ENCODE peak calls at places on chromosomes 12 and 14, in four cellular contexts. Z is fibroblast of the aortic adventitia, O is mesothelial cell of epicardium, R is transverse colon. A is an unnamed sample.

GRCh38 chr12:72570601-72571000 is 298.4 kb downstream of the TRHDE start:
- DNase-seq in Z (no peak), O (no peak), R (no peak), A (no peak)

GRCh38 chr12:124278389-124279101 is 16.3 kb upstream of the RFLNA start:
- DNase-seq in Z (no peak), O (no peak), R (no peak), A (no peak)

GRCh38 chr12:51393676-51394545 is 2.7 kb upstream of the GALNT6 start:
- DNase-seq in Z (peak; percentile 64), O (no peak), R (peak; percentile 28), A (no peak)

GRCh38 chr14:70857499-70857895 is 48.2 kb upstream of the MAP3K9 start:
- DNase-seq in Z (no peak), O (no peak), R (no peak), A (no peak)

GRCh38 chr12:3458041-3458440 is 33.0 kb upstream of the PRMT8 start:
- DNase-seq in Z (no peak), O (no peak), R (no peak), A (no peak)

GRCh38 chr12:64608901-64609542 is 1.3 kb upstream of the RASSF3 start:
- DNase-seq in Z (peak; percentile 36), O (no peak), R (peak; percentile 67), A (no peak)

GRCh38 chr14:69991422-69991821 is 112.2 kb downstream of the SMOC1 start:
- DNase-seq in Z (no peak), O (no peak), R (no peak), A (no peak)

GRCh38 chr12:89861086-89861485 is 152.4 kb upstream of the ATP2B1 start:
- DNase-seq in Z (no peak), O (no peak), R (no peak), A (no peak)

GRCh38 chr12:126434412-126434811 is 1369.2 kb downstream of the AACS start:
- DNase-seq in Z (no peak), O (no peak), R (no peak), A (no peak)

GRCh38 chr12:26629864-26630263 is 203.1 kb downstream of the ITPR2 start:
- DNase-seq in Z (peak; percentile 66), O (no peak), R (no peak), A (no peak)

GRCh38 chr12:24902521-24903304 is 46.2 kb downstream of the BCAT1 start:
- DNase-seq in Z (no peak), O (peak; percentile 46), R (no peak), A (no peak)

GRCh38 chr12:113808095-113808951 is 157.8 kb downstream of the RBM19 start:
- DNase-seq in Z (no peak), O (no peak), R (no peak), A (no peak)

GRCh38 chr12:11759894-11760293 is 110.4 kb downstream of the ETV6 start:
- DNase-seq in Z (no peak), O (no peak), R (no peak), A (no peak)

GRCh38 chr12:5377997-5378596 is 53.8 kb upstream of the NTF3 start:
- DNase-seq in Z (no peak), O (peak; percentile 64), R (peak; percentile 69), A (no peak)

GRCh38 chr14:30387856-30388255 is 171.1 kb upstream of the G2E3 start:
- DNase-seq in Z (no peak), O (no peak), R (no peak), A (no peak)
- TF ChIP-seq CTCF in Z (no peak), O (no peak), R (no peak), A (no peak)

DNA sequence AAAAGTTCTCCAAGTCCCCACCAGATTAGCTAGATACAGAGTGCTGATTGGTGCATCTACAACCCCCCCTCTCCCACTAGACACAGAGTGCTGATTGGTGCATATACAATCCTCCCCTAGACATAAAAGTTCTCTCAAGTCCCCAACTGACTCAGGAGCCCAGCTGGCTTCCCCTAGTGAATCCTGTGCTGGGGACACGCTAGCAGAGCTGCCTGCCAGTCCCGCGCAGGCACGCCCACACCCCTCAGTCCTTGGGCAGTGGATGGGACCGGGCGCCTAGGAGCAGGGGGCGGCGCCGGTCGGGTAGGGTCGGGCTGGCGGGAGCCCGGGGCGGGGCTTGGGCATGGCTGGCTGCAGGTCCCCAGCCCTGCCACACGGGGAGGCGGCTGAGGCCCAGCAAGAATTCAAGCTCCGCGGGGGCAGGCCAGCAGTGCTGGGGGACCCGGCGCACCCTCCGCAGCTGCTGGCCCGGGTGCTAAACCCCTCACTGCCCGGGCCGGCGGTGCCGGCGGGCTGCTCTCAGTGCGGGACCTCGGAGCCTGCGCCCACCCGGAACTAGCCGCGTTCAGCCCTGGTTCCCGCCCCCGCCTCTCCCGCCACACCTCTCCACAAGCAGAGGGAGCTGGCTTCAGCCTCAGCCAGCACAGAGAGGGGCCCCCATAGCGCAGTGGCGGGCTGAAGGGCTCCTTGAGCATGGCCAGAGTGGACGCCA is 64.3 kb upstream of the DDHD1 start:
- DNase-seq in Z (peak; percentile 31), O (peak; percentile 72), R (peak; percentile 77), A (peak; percentile 29)
- TF ChIP-seq CTCF in Z (peak; percentile 45), O (peak; percentile 52), R (peak; percentile 61), A (no peak)

GRCh38 chr14:55717621-55718020 is 137.6 kb downstream of the KTN1 start:
- DNase-seq in Z (no peak), O (no peak), R (no peak), A (no peak)
- TF ChIP-seq CTCF in Z (no peak), O (no peak), R (no peak), A (no peak)

GRCh38 chr12:132765366-132765765 is 3.7 kb upstream of the ANKLE2 start:
- DNase-seq in Z (no peak), O (no peak), R (no peak), A (no peak)

GRCh38 chr12:132764231-132764630 is 2.6 kb upstream of the ANKLE2 start:
- DNase-seq in Z (no peak), O (no peak), R (no peak), A (no peak)

GRCh38 chr12:132766380-132767085 is 4.9 kb upstream of the ANKLE2 start:
- DNase-seq in Z (peak; percentile 16), O (no peak), R (peak; percentile 36), A (no peak)

GRCh38 chr12:132761032-132761910 is at the start of gene ANKLE2:
- DNase-seq in Z (peak; percentile 57), O (peak; percentile 70), R (peak; percentile 50), A (peak; percentile 41)

DNA sequence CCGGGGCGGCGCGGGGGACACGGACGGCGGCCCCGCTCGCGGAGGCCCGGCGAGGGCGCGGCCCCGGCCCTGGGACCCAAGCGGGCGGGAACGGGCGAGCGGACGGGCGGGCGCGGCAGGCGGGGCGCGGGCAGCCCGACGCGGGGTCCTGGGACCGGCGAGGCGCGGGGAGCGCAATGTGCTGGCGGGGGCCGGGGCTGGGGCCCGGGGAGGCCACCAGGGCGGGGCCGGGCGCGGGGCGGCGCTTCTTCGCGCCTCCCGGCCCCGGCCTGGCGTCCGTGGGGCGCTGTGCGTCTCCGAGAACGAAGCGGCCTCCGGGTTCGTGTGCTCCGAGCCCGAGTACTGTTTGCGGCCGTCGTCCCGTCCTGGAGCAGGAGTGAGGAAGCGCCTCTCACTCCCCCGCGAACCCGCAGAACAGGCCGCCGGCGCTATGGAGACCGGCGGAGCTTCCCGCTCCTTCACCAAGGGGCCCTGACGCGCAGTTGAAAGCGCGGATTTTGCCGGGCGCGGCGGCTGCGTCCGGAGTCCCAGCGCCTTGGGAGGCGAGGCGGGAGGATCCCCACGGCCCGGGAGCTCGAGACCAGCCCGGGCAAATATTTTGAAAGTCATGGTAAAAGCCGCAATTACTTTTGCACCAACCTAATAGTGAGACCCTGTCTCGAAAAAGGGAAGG is 415 bp upstream of the ANKLE2 start:
- DNase-seq in Z (peak; percentile 84), O (peak; percentile 85), R (peak; percentile 90), A (peak; percentile 84)
- TF ChIP-seq CTCF in Z (peak; percentile 27), O (no peak), R (peak; percentile 31), A (no peak)

GRCh38 chr14:67674480-67675218 is at the start of gene VTI1B:
- DNase-seq in Z (peak; percentile 68), O (peak; percentile 75), R (peak; percentile 79), A (peak; percentile 51)
- TF ChIP-seq CTCF in Z (peak; percentile 25), O (no peak), R (no peak), A (peak; percentile 11)

GRCh38 chr14:100306506-100307214 is 416 bp upstream of the SLC25A29 start:
- DNase-seq in Z (peak; percentile 69), O (peak; percentile 83), R (peak; percentile 89), A (peak; percentile 96)

GRCh38 chr14:100306256-100306505 is at the start of gene SLC25A29:
- DNase-seq in Z (no peak), O (no peak), R (no peak), A (no peak)

GRCh38 chr14:100308112-100308792 is 2.0 kb upstream of the SLC25A29 start:
- DNase-seq in Z (no peak), O (no peak), R (no peak), A (no peak)

GRCh38 chr14:100307215-100308111 is 1.2 kb upstream of the SLC25A29 start:
- DNase-seq in Z (no peak), O (peak; percentile 53), R (peak; percentile 32), A (no peak)

DNA sequence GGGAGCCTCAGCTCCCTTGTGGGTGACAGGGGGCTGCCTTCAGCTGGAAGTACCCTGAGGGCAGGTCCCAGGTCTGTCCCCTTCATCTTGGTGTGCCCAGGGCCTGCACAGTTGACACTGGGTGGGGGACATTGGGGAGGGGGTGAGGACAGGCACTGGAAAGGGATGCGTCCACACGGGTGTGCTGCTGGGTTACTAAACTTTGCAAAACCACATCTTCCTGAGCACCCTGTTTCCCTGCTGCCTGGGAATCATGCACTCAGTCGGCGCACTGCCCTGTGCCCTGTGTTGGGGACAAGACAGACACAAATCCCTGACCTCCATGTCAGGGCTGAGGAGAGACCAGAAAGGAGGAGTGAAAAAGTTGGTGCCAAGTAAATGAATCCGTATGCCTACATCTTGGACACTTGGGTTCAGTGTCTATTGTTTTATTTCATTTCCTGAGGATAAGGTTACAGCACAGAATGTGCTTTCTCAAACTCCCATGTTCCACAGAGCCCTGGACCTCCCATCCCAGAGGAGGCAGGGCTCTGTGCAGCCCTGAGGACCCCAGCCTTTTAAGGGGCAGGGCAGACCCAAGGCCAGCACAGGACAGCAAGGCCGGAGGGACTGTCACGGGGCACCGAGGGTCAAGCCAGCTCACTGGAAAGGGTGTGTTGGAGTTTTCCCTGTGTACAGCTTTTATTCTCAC is 2.9 kb upstream of the SLC25A29 start:
- DNase-seq in Z (no peak), O (no peak), R (no peak), A (no peak)
- TF ChIP-seq CTCF in Z (no peak), O (no peak), R (no peak), A (no peak)

GRCh38 chr14:97299661-97300060 is 502.5 kb downstream of the VRK1 start:
- DNase-seq in Z (no peak), O (no peak), R (no peak), A (no peak)
- TF ChIP-seq CTCF in Z (no peak), O (no peak), R (no peak), A (peak; percentile 10)

A was measured in D721Med.